ENCODE peak calls at places on chromosomes 11 and 22, in six cellular contexts. J, P, N, H, G and O are unnamed samples. For H3K9me2, the result is how much of the 10 kb centered on the place peaks cover.

GRCh38 chr11:2801711-2802388 is 83.7 kb downstream of the CDKN1C start:
- DNase-seq in J (no peak), P (no peak), N (no peak), H (no peak), G (no peak), O (no peak)

GRCh38 chr11:34977039-34977906 is 60.9 kb downstream of the PDHX start:
- DNase-seq in J (no peak), P (peak), N (peak), H (peak), G (no peak), O (no peak)

GRCh38 chr11:83157755-83158473 is 983 bp downstream of the PCF11 start:
- DNase-seq in J (peak), P (peak), N (no peak), H (peak), G (peak), O (peak)

GRCh38 chr11:32893947-32894827 is 1.6 kb downstream of the QSER1 start:
- DNase-seq in J (peak), P (peak), N (peak), H (peak), G (peak), O (peak)

GRCh38 chr11:91081440-91082088 is 858.7 kb upstream of the CHORDC1 start:
- DNase-seq in J (no peak), P (peak), N (no peak), H (peak), G (peak), O (no peak)

GRCh38 chr11:89612111-89612510 is 98.0 kb upstream of the TRIM77 start:
- DNase-seq in J (no peak), P (no peak), N (no peak), H (no peak), G (no peak), O (no peak)

GRCh38 chr11:76736773-76737495 is 46.2 kb upstream of the TSKU start:
- DNase-seq in J (no peak), P (no peak), N (no peak), H (no peak), G (no peak), O (no peak)

GRCh38 chr22:21697866-21698265 is 32.1 kb downstream of the PPIL2 start:
- DNase-seq in J (no peak), P (no peak), N (no peak), H (no peak), G (no peak), O (no peak)

GRCh38 chr22:27466229-27466628 is 335.3 kb downstream of the MN1 start:
- DNase-seq in J (no peak), P (no peak), N (no peak), H (peak), G (no peak), O (no peak)

GRCh38 chr11:45333023-45333422 is 46.9 kb upstream of the SYT13 start:
- DNase-seq in J (no peak), P (no peak), N (no peak), H (no peak), G (no peak), O (no peak)

DNA sequence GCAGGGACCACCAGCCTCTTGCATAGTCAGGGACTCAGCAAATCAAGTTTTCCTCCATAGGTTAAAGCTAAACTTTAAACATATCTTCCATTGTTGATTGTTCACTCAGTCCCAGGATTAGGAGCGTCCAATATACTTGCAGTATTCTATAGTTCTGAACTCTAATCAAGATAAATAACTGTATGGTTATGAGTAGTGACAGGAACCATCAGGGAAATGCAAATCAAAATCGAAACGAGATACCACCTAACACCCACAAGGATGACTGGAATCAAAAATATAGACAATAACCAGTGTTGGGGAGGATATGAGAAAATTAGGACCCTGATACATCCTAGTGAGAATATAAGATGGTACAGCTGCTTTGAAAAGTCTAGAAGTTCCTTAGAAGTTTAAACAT is 190.0 kb downstream of the ETS1 start:
- DNase-seq in J (no peak), P (no peak), N (no peak), H (no peak), G (no peak), O (no peak)
- H3K9me2 ChIP-seq in J (under half), P (under half), N (under half), H (under half), G (under half), O (under half)

DNA sequence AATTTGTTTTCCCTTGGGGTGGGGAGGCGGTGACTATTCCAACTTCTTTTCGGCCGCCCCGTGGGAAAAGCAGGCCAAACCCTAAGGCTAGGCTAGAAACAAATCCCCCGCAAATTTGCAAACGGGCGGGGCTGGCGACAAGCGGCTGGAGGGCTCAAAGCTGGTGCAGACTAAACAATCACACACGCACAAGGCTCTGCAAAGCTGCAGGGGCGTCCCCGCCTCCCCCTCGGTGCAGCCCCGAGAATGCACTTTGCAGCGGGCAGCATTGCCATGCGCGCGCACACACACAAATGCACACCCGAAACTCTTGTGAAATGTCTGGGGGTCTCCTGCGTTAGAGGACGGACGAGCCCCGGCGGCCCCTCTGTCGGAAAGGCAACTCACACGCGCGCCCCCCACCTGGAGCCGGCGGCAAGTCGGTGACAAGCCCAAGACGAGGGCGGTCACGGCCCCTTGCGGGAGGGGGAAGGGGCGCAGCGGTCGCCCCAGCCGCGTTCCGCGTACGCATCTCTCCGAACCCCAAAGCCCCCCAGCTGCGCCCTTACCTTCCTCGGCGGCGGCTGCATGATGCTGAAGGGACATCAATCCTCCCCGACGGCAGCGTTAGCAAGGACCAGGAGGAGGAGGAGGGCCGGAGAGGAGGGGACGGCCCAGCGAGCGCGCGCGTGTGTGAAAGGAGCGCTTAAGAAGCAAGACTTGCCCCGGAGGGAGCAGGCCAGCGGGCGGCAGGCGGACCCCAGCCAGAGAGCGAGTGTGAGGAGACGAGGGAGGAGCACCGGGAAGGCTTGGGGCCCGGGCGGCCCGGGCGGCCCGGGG is 600 bp downstream of the FCHSD2 start:
- DNase-seq in J (peak), P (peak), N (peak), H (peak), G (peak), O (peak)
- H3K9me2 ChIP-seq in J (under half), P (under half), N (under half), H (under half), G (under half), O (under half)

GRCh38 chr11:130562549-130562948 is 114.1 kb downstream of the ADAMTS15 start:
- DNase-seq in J (no peak), P (no peak), N (no peak), H (no peak), G (no peak), O (no peak)
- H3K9me2 ChIP-seq in J (under half), P (under half), N (under half), H (under half), G (under half), O (under half)

DNA sequence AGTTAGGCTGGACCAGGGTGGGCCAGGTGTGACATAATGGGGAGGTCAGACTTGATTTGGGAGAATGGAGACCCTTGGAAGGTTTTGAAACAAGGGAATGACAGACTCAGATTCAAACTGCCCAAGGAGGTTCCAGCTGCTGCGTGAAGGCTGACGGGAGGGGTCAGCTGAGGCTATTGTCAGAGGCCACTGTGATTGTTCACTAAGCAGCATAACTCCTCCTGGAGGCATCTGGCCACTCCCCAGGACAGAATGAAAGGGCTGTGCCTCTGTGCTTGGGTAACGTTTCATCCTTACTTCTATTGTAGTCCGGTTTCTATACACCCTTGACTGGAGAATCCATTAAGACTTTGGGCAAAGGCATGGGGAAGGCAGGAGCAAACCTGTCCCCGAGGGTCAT is 126.6 kb downstream of the DSCAML1 start:
- DNase-seq in J (no peak), P (no peak), N (no peak), H (no peak), G (no peak), O (no peak)
- H3K9me2 ChIP-seq in J (under half), P (under half), N (under half), H (under half), G (under half), O (under half)

GRCh38 chr11:62068730-62069129 is 55.1 kb upstream of the INCENP start:
- DNase-seq in J (no peak), P (no peak), N (no peak), H (no peak), G (no peak), O (no peak)
- H3K9me2 ChIP-seq in J (under half), P (under half), N (under half), H (under half), G (under half), O (under half)

GRCh38 chr11:14425621-14426020 is 66.6 kb upstream of the RRAS2 start:
- DNase-seq in J (no peak), P (no peak), N (no peak), H (no peak), G (no peak), O (no peak)
- H3K9me2 ChIP-seq in J (under half), P (under half), N (under half), H (under half), G (under half), O (under half)

GRCh38 chr11:41245184-41245583 is 214.3 kb downstream of the LRRC4C start:
- DNase-seq in J (no peak), P (no peak), N (no peak), H (no peak), G (no peak), O (no peak)
- H3K9me2 ChIP-seq in J (under half), P (under half), N (under half), H (under half), G (under half), O (under half)